ENCODE peak calls at places on chromosomes 3 and 15, in ten cellular contexts. P is neural crest cell; J is dorsolateral prefrontal cortex; L is tibial artery; F is CD4-positive, alpha-beta T cell; B is ovary; C is upper lobe of right lung; N is GM12864; H is choroid plexus epithelial cell; M is fibroblast of mammary gland. U is an unnamed sample.

GRCh38 chr3:52886049-52886730 is 11.2 kb downstream of the STIMATE start:
- DNase-seq in P (no peak), J (no peak), L (no peak), F (no peak), B (no peak), C (no peak), N (no peak), H (no peak), M (no peak), U (no peak)

GRCh38 chr3:186950402-186951093 is 20.2 kb downstream of the ST6GAL1 start:
- DNase-seq in P (no peak), J (no peak), L (no peak), F (no peak), B (no peak), C (no peak), N (no peak), H (no peak), M (no peak), U (no peak)

GRCh38 chr3:184448321-184449160 is 68.7 kb downstream of the CHRD start:
- DNase-seq in P (no peak), J (no peak), L (no peak), F (no peak), B (no peak), C (no peak), N (no peak), H (peak), M (peak), U (no peak)

GRCh38 chr15:26759991-26760390 is 12.9 kb downstream of the GABRB3 start:
- DNase-seq in P (no peak), J (no peak), L (no peak), F (no peak), B (no peak), C (no peak), N (no peak), H (no peak), M (no peak), U (no peak)

GRCh38 chr3:40961104-40961857 is 238.0 kb upstream of the CTNNB1 start:
- DNase-seq in P (no peak), J (no peak), L (no peak), F (no peak), B (no peak), C (no peak), N (no peak), H (no peak), M (no peak), U (peak)

GRCh38 chr3:81218023-81218422 is 543.4 kb downstream of the GBE1 start:
- DNase-seq in P (no peak), J (no peak), L (no peak), F (no peak), B (no peak), C (no peak), N (no peak), H (peak), M (peak), U (no peak)

GRCh38 chr15:27669641-27670040 is 429.5 kb downstream of the OCA2 start:
- DNase-seq in P (no peak), J (no peak), L (no peak), F (no peak), B (no peak), C (no peak), N (no peak), H (no peak), M (no peak), U (no peak)

GRCh38 chr3:51221959-51222358 is 163.1 kb upstream of the MANF start:
- DNase-seq in P (no peak), J (no peak), L (no peak), F (no peak), B (no peak), C (no peak), N (no peak), H (no peak), M (no peak), U (no peak)

GRCh38 chr3:110811050-110811449 is 260.6 kb upstream of the NECTIN3 start:
- DNase-seq in P (no peak), J (no peak), L (no peak), F (no peak), B (no peak), C (no peak), N (no peak), H (no peak), M (peak), U (no peak)

GRCh38 chr3:45508659-45509037 is 85.9 kb upstream of the LIMD1 start:
- DNase-seq in P (no peak), J (no peak), L (no peak), F (no peak), B (no peak), C (no peak), N (no peak), H (no peak), M (no peak), U (no peak)

GRCh38 chr3:184085389-184085852 is 11.4 kb upstream of the HTR3E start:
- DNase-seq in P (no peak), J (no peak), L (no peak), F (no peak), B (no peak), C (no peak), N (no peak), H (peak), M (peak), U (no peak)

GRCh38 chr3:13564751-13565560 is 16.0 kb downstream of the FBLN2 start:
- DNase-seq in P (no peak), J (no peak), L (no peak), F (no peak), B (no peak), C (no peak), N (no peak), H (no peak), M (no peak), U (no peak)

GRCh38 chr3:187025656-187026320 is 95.5 kb downstream of the ST6GAL1 start:
- DNase-seq in P (no peak), J (no peak), L (no peak), F (peak), B (no peak), C (no peak), N (no peak), H (no peak), M (no peak), U (no peak)

GRCh38 chr3:90092994-90093393 is 985.6 kb downstream of the EPHA3 start:
- DNase-seq in P (no peak), J (no peak), L (no peak), F (no peak), B (no peak), C (no peak), N (no peak), H (peak), M (peak), U (no peak)

GRCh38 chr3:109897734-109898133 is 560.4 kb upstream of the DPPA4 start:
- DNase-seq in P (no peak), J (no peak), L (no peak), F (no peak), B (no peak), C (no peak), N (no peak), H (no peak), M (no peak), U (no peak)

GRCh38 chr3:63354160-63354559 is 76.1 kb downstream of the SYNPR start:
- DNase-seq in P (no peak), J (no peak), L (no peak), F (no peak), B (no peak), C (no peak), N (no peak), H (no peak), M (peak), U (no peak)

GRCh38 chr3:162122405-162122804 is 625.8 kb downstream of the OTOL1 start:
- DNase-seq in P (no peak), J (no peak), L (peak), F (no peak), B (no peak), C (no peak), N (no peak), H (peak), M (peak), U (no peak)

GRCh38 chr3:15317164-15317477 is 15.3 kb downstream of the SH3BP5 start:
- DNase-seq in P (no peak), J (no peak), L (peak), F (no peak), B (no peak), C (no peak), N (no peak), H (no peak), M (peak), U (no peak)

GRCh38 chr3:123295901-123296250 is 94.1 kb downstream of the SEC22A start:
- DNase-seq in P (no peak), J (no peak), L (peak), F (no peak), B (no peak), C (no peak), N (no peak), H (no peak), M (no peak), U (no peak)

GRCh38 chr3:123298903-123299302 is 97.2 kb downstream of the SEC22A start:
- DNase-seq in P (no peak), J (no peak), L (no peak), F (no peak), B (no peak), C (no peak), N (no peak), H (no peak), M (peak), U (no peak)

GRCh38 chr3:123296836-123297626 is 95.3 kb downstream of the SEC22A start:
- DNase-seq in P (no peak), J (no peak), L (peak), F (no peak), B (no peak), C (peak), N (no peak), H (no peak), M (no peak), U (no peak)

GRCh38 chr3:123296261-123296660 is 94.5 kb downstream of the SEC22A start:
- DNase-seq in P (no peak), J (no peak), L (peak), F (no peak), B (no peak), C (peak), N (no peak), H (no peak), M (no peak), U (no peak)

GRCh38 chr3:123297627-123297899 is 95.8 kb downstream of the SEC22A start:
- DNase-seq in P (no peak), J (no peak), L (no peak), F (no peak), B (no peak), C (no peak), N (no peak), H (no peak), M (no peak), U (no peak)
- TF ChIP-seq CTCF in P (no peak), J (no peak), L (no peak), F (no peak), B (no peak), C (no peak), N (no peak), H (no peak), M (no peak), U (no peak)

GRCh38 chr3:188349276-188349962 is 195.5 kb downstream of the LPP start:
- DNase-seq in P (no peak), J (no peak), L (no peak), F (no peak), B (peak), C (no peak), N (no peak), H (peak), M (peak), U (no peak)
- TF ChIP-seq CTCF in P (no peak), J (no peak), L (no peak), F (no peak), B (no peak), C (no peak), N (no peak), H (peak), M (no peak), U (no peak)

GRCh38 chr3:194884649-194885315 is 199.1 kb downstream of the FAM43A start:
- DNase-seq in P (no peak), J (no peak), L (no peak), F (no peak), B (no peak), C (no peak), N (no peak), H (no peak), M (peak), U (no peak)
- TF ChIP-seq CTCF in P (no peak), J (no peak), L (no peak), F (no peak), B (no peak), C (no peak), N (no peak), H (no peak), M (no peak), U (no peak)

GRCh38 chr15:70385052-70385451 is 287.3 kb upstream of the TLE3 start:
- DNase-seq in P (no peak), J (no peak), L (no peak), F (no peak), B (no peak), C (no peak), N (no peak), H (no peak), M (no peak), U (no peak)

GRCh38 chr15:70380484-70380883 is 282.8 kb upstream of the TLE3 start:
- DNase-seq in P (no peak), J (no peak), L (no peak), F (no peak), B (no peak), C (no peak), N (no peak), H (no peak), M (no peak), U (no peak)

GRCh38 chr15:70382009-70382749 is 284.5 kb upstream of the TLE3 start:
- DNase-seq in P (no peak), J (no peak), L (no peak), F (no peak), B (no peak), C (no peak), N (no peak), H (no peak), M (no peak), U (no peak)

GRCh38 chr15:70383856-70384255 is 286.1 kb upstream of the TLE3 start:
- DNase-seq in P (no peak), J (no peak), L (no peak), F (no peak), B (no peak), C (no peak), N (no peak), H (no peak), M (no peak), U (no peak)

GRCh38 chr15:70382762-70383458 is 285.2 kb upstream of the TLE3 start:
- DNase-seq in P (no peak), J (no peak), L (no peak), F (no peak), B (no peak), C (no peak), N (no peak), H (no peak), M (no peak), U (no peak)
- TF ChIP-seq CTCF in P (no peak), J (no peak), L (no peak), F (no peak), B (no peak), C (no peak), N (no peak), H (no peak), M (no peak), U (no peak)

GRCh38 chr3:100057716-100058575 is 56.4 kb downstream of the FILIP1L start:
- DNase-seq in P (no peak), J (no peak), L (no peak), F (no peak), B (no peak), C (no peak), N (no peak), H (peak), M (peak), U (no peak)
- TF ChIP-seq CTCF in P (no peak), J (no peak), L (no peak), F (no peak), B (no peak), C (no peak), N (no peak), H (peak), M (no peak), U (no peak)

DNA sequence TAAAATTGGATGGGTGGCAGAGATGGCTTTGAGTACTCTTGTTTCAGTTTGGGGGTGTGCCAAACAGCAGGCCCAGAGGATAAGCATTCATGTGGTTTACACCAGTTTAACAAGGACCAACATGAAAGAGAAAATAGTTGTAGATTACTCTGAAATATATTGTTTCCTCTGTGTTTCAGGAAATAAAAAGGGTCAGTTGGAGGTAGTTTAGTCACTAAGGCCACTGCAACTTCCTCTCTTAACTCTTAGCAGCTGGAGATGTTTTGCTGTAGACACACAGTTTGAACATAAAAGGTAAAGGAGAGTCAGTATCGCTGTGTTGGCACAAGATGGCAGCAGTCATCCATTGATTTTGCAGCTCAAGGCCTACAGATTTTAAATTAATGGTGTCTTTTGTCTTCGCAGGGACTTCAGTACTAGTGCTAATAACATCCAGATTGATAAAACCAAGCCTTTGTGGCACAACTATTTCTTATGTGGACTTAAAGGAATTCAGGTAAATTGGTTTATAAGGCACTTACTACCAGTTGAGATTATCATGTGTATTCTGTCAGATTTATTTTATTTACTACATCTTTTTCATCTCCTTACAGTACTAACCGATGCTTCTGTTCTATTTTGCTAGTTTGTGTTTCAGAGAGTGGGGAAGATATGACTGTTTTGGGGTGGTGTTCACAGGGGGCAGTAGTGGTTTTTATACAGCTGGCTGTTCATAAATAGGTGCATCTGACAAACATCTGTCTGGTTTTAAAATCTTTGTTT is 65.6 kb downstream of the GALK2 start:
- DNase-seq in P (peak), J (peak), L (no peak), F (peak), B (peak), C (no peak), N (peak), H (peak), M (peak), U (peak)
- TF ChIP-seq CTCF in P (peak), J (peak), L (peak), F (peak), B (peak), C (peak), N (peak), H (peak), M (peak), U (peak)